ENCODE peak calls at places on chromosomes 13 and 19, in nine cellular contexts. F is Caco-2, O is endothelial cell of umbilical vein, L is PC-3, Y is H7, S is left lung, X is fibroblast of lung, N is gastrocnemius medialis, T is pancreas. G is an unnamed sample. For H3K27me3, the result is how much of the 10 kb centered on the place peaks cover.

GRCh38 chr13:20313896-20314295 is 81.8 kb upstream of the GJB6 start:
- DNase-seq in F (no peak), O (no peak), L (no peak), Y (no peak), S (no peak), X (no peak), N (no peak), T (no peak), G (no peak)

GRCh38 chr19:56141416-56141992 is 417 bp downstream of the ZNF444 start:
- DNase-seq in F (no peak), O (no peak), L (no peak), Y (no peak), S (no peak), X (no peak), N (no peak), T (no peak), G (peak)

GRCh38 chr13:37059136-37059847 is at the start of gene SUPT20H:
- DNase-seq in F (peak), O (peak), L (peak), Y (peak), S (peak), X (peak), N (peak), T (peak), G (peak)

GRCh38 chr19:35545855-35546381 is 492 bp downstream of the TMEM147 start:
- DNase-seq in F (peak), O (no peak), L (peak), Y (peak), S (no peak), X (peak), N (no peak), T (no peak), G (peak)

GRCh38 chr13:109784590-109785140 is 1.7 kb downstream of the IRS2 start:
- DNase-seq in F (peak), O (peak), L (peak), Y (peak), S (peak), X (peak), N (peak), T (peak), G (no peak)

GRCh38 chr19:50779504-50780457 is 9.5 kb downstream of the GPR32 start:
- DNase-seq in F (no peak), O (no peak), L (no peak), Y (peak), S (no peak), X (no peak), N (no peak), T (no peak), G (no peak)

GRCh38 chr13:47092202-47092601 is 195.3 kb upstream of the HTR2A start:
- DNase-seq in F (no peak), O (no peak), L (peak), Y (no peak), S (no peak), X (no peak), N (no peak), T (no peak), G (no peak)

GRCh38 chr13:66665991-66666390 is 564.1 kb downstream of the PCDH9 start:
- DNase-seq in F (no peak), O (peak), L (peak), Y (peak), S (peak), X (peak), N (peak), T (no peak), G (no peak)

GRCh38 chr13:98755729-98756128 is 3.3 kb upstream of the SLC15A1 start:
- DNase-seq in F (peak), O (no peak), L (no peak), Y (no peak), S (no peak), X (no peak), N (no peak), T (no peak), G (no peak)

GRCh38 chr13:110268061-110268460 is 38.9 kb downstream of the COL4A1 start:
- DNase-seq in F (no peak), O (no peak), L (no peak), Y (no peak), S (no peak), X (no peak), N (no peak), T (no peak), G (peak)

GRCh38 chr19:46783670-46784069 is 4.7 kb downstream of the SLC1A5 start:
- DNase-seq in F (no peak), O (no peak), L (no peak), Y (peak), S (no peak), X (no peak), N (no peak), T (no peak), G (no peak)

GRCh38 chr19:17268754-17269153 is 1.5 kb downstream of the BABAM1 start:
- DNase-seq in F (no peak), O (no peak), L (no peak), Y (no peak), S (no peak), X (no peak), N (no peak), T (no peak), G (no peak)

GRCh38 chr19:51324082-51324481 is 12.6 kb downstream of the IGLON5 start:
- DNase-seq in F (no peak), O (no peak), L (no peak), Y (peak), S (no peak), X (no peak), N (no peak), T (no peak), G (no peak)

GRCh38 chr19:33441277-33441699 is 67.8 kb downstream of the CEBPG start:
- DNase-seq in F (no peak), O (no peak), L (no peak), Y (peak), S (peak), X (no peak), N (no peak), T (no peak), G (no peak)

GRCh38 chr13:35695411-35695810 is 218.9 kb upstream of the MAB21L1 start:
- DNase-seq in F (no peak), O (no peak), L (no peak), Y (no peak), S (no peak), X (peak), N (no peak), T (no peak), G (no peak)

GRCh38 chr13:38905861-38906260 is 84.8 kb downstream of the STOML3 start:
- DNase-seq in F (no peak), O (no peak), L (peak), Y (no peak), S (no peak), X (no peak), N (no peak), T (no peak), G (no peak)

GRCh38 chr13:62482351-62482750 is 1066.7 kb upstream of the PCDH20 start:
- DNase-seq in F (no peak), O (peak), L (peak), Y (no peak), S (no peak), X (no peak), N (no peak), T (no peak), G (no peak)

GRCh38 chr13:40613192-40613818 is 53.1 kb downstream of the FOXO1 start:
- DNase-seq in F (no peak), O (peak), L (no peak), Y (no peak), S (no peak), X (no peak), N (peak), T (peak), G (peak)

GRCh38 chr13:99361197-99361596 is 54.0 kb upstream of the GPR183 start:
- DNase-seq in F (no peak), O (peak), L (no peak), Y (no peak), S (no peak), X (no peak), N (no peak), T (no peak), G (no peak)

GRCh38 chr19:44988896-44989563 is 12.2 kb upstream of the RELB start:
- DNase-seq in F (no peak), O (peak), L (peak), Y (peak), S (peak), X (peak), N (no peak), T (peak), G (no peak)

GRCh38 chr13:44273991-44274810 is 99.4 kb upstream of the SERP2 start:
- DNase-seq in F (no peak), O (peak), L (peak), Y (no peak), S (no peak), X (peak), N (no peak), T (no peak), G (peak)

GRCh38 chr13:41199526-41199925 is 5.2 kb upstream of the KBTBD7 start:
- DNase-seq in F (no peak), O (no peak), L (no peak), Y (no peak), S (no peak), X (no peak), N (no peak), T (no peak), G (no peak)

GRCh38 chr19:48741222-48741999 is 1.0 kb upstream of the RASIP1 start:
- DNase-seq in F (peak), O (peak), L (no peak), Y (peak), S (peak), X (no peak), N (no peak), T (peak), G (no peak)

GRCh38 chr13:106858910-106859309 is 291.0 kb upstream of the ARGLU1 start:
- DNase-seq in F (no peak), O (no peak), L (peak), Y (peak), S (no peak), X (no peak), N (no peak), T (no peak), G (no peak)

GRCh38 chr13:53783466-53783865 is 754.9 kb downstream of the OLFM4 start:
- DNase-seq in F (no peak), O (no peak), L (no peak), Y (no peak), S (peak), X (no peak), N (no peak), T (no peak), G (no peak)

GRCh38 chr13:73081256-73081915 is 22.6 kb downstream of the KLF5 start:
- DNase-seq in F (no peak), O (no peak), L (no peak), Y (no peak), S (no peak), X (no peak), N (no peak), T (no peak), G (no peak)

GRCh38 chr13:41931337-41931736 is 29.6 kb downstream of the VWA8 start:
- DNase-seq in F (no peak), O (no peak), L (peak), Y (no peak), S (no peak), X (peak), N (no peak), T (no peak), G (no peak)

GRCh38 chr13:86584301-86584700 is 785.1 kb upstream of the SLITRK6 start:
- DNase-seq in F (no peak), O (no peak), L (no peak), Y (no peak), S (no peak), X (no peak), N (no peak), T (no peak), G (no peak)

GRCh38 chr19:14746891-14747290 is 31.5 kb downstream of the ADGRE2 start:
- DNase-seq in F (no peak), O (no peak), L (no peak), Y (no peak), S (no peak), X (no peak), N (no peak), T (no peak), G (no peak)

GRCh38 chr19:54420383-54421168 is 5.3 kb downstream of the TTYH1 start:
- DNase-seq in F (peak), O (no peak), L (no peak), Y (peak), S (no peak), X (no peak), N (no peak), T (peak), G (no peak)

GRCh38 chr13:110716235-110716505 is 2.7 kb downstream of the ING1 start:
- DNase-seq in F (peak), O (no peak), L (peak), Y (no peak), S (no peak), X (peak), N (peak), T (peak), G (no peak)

GRCh38 chr13:99018418-99019180 is 40.7 kb upstream of the DOCK9 start:
- DNase-seq in F (no peak), O (no peak), L (peak), Y (no peak), S (no peak), X (peak), N (no peak), T (no peak), G (no peak)

GRCh38 chr13:45327253-45327954 is 13.6 kb downstream of the TPT1 start:
- DNase-seq in F (no peak), O (no peak), L (peak), Y (no peak), S (no peak), X (no peak), N (no peak), T (no peak), G (no peak)

GRCh38 chr19:23409392-23410048 is 14.2 kb upstream of the ZNF91 start:
- DNase-seq in F (no peak), O (no peak), L (no peak), Y (peak), S (no peak), X (no peak), N (no peak), T (no peak), G (no peak)

GRCh38 chr19:4052114-4052992 is 14.3 kb downstream of the ZBTB7A start:
- DNase-seq in F (peak), O (no peak), L (peak), Y (peak), S (peak), X (peak), N (no peak), T (peak), G (no peak)

GRCh38 chr13:99165753-99166587 is 34.7 kb upstream of the UBAC2 start:
- DNase-seq in F (no peak), O (no peak), L (no peak), Y (no peak), S (no peak), X (no peak), N (no peak), T (no peak), G (no peak)

GRCh38 chr13:51551446-51551845 is 32.8 kb upstream of the WDFY2 start:
- DNase-seq in F (no peak), O (no peak), L (no peak), Y (no peak), S (no peak), X (no peak), N (no peak), T (no peak), G (no peak)

GRCh38 chr13:51549050-51549449 is 35.2 kb upstream of the WDFY2 start:
- DNase-seq in F (no peak), O (no peak), L (no peak), Y (peak), S (no peak), X (no peak), N (no peak), T (peak), G (no peak)

GRCh38 chr13:51550151-51550550 is 34.1 kb upstream of the WDFY2 start:
- DNase-seq in F (no peak), O (no peak), L (no peak), Y (no peak), S (no peak), X (no peak), N (no peak), T (no peak), G (no peak)

GRCh38 chr13:51549593-51549992 is 34.7 kb upstream of the WDFY2 start:
- DNase-seq in F (no peak), O (no peak), L (no peak), Y (no peak), S (no peak), X (no peak), N (no peak), T (no peak), G (no peak)

DNA sequence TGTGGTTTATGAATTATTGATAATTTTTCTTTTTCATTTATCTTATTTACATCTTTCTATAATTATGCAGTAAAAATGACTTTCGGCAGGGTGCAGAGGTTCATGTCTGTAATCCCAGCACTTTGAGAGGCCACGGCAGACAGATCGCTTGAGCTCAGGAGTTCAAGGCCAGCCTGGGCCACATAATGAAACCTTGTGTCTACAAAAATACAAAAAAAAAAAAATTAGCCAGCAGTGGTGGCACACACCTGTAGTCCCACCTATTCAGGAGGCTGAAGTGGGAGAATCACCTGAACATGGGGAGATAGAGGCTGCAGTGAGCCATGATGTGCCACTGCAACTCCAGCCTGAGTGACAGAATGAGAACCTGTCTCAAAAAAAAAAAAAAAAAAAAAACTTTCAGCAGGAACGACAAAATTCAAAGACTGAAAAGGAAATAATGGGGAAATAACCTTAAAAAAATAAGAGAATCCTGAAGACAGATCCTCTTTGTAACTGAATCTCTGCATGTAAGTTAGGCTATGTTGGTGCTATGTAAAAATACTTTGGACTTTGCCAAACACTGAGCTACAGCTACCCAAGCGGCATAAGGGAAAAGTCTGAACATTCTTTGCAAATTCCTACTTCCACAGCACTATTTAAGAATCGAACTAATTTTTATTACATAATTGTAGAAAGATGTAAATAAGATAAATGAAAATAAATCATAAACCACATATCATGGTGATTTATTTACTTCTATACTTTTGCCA is 36.7 kb upstream of the WDFY2 start:
- DNase-seq in F (no peak), O (no peak), L (no peak), Y (no peak), S (no peak), X (no peak), N (no peak), T (no peak), G (no peak)
- H3K27me3 ChIP-seq in F (under half), O (under half), L (under half), Y (under half), S (under half), X (under half), N (under half), T (under half), G (under half)

GRCh38 chr19:41926861-41927809 is 1.1 kb downstream of the ERFL start:
- DNase-seq in F (no peak), O (no peak), L (no peak), Y (no peak), S (no peak), X (no peak), N (no peak), T (no peak), G (no peak)

GRCh38 chr19:41928754-41929535 is 696 bp upstream of the ERFL start:
- DNase-seq in F (no peak), O (no peak), L (no peak), Y (peak), S (no peak), X (no peak), N (no peak), T (no peak), G (no peak)

GRCh38 chr19:41927810-41928192 is 448 bp downstream of the ERFL start:
- DNase-seq in F (no peak), O (no peak), L (no peak), Y (peak), S (no peak), X (no peak), N (no peak), T (no peak), G (no peak)

GRCh38 chr19:41929536-41930071 is 1.4 kb upstream of the ERFL start:
- DNase-seq in F (no peak), O (no peak), L (no peak), Y (peak), S (no peak), X (no peak), N (no peak), T (no peak), G (no peak)

GRCh38 chr19:41928221-41928683 is at the start of gene ERFL:
- DNase-seq in F (no peak), O (no peak), L (no peak), Y (peak), S (no peak), X (no peak), N (no peak), T (no peak), G (no peak)
- H3K27me3 ChIP-seq in F (under half), O (half or more), L (under half), Y (half or more), S (half or more), X (half or more), N (half or more), T (under half), G (under half)

GRCh38 chr13:112069063-112069726 is 2.2 kb downstream of the SOX1 start:
- DNase-seq in F (no peak), O (no peak), L (no peak), Y (peak), S (no peak), X (no peak), N (no peak), T (no peak), G (no peak)

GRCh38 chr13:112068531-112069062 is 1.6 kb downstream of the SOX1 start:
- DNase-seq in F (no peak), O (no peak), L (no peak), Y (peak), S (peak), X (no peak), N (no peak), T (no peak), G (no peak)

GRCh38 chr13:112071011-112071901 is 4.3 kb downstream of the SOX1 start:
- DNase-seq in F (no peak), O (no peak), L (no peak), Y (peak), S (no peak), X (no peak), N (no peak), T (no peak), G (no peak)

GRCh38 chr13:112067871-112068305 is 939 bp downstream of the SOX1 start:
- DNase-seq in F (no peak), O (no peak), L (no peak), Y (peak), S (peak), X (no peak), N (no peak), T (no peak), G (no peak)

GRCh38 chr13:112069727-112070300 is 2.9 kb downstream of the SOX1 start:
- DNase-seq in F (no peak), O (no peak), L (no peak), Y (peak), S (no peak), X (no peak), N (no peak), T (no peak), G (no peak)
- H3K27me3 ChIP-seq in F (under half), O (half or more), L (under half), Y (half or more), S (half or more), X (under half), N (half or more), T (under half), G (under half)

GRCh38 chr19:1068111-1069001 is 1.4 kb downstream of the ARHGAP45 start:
- DNase-seq in F (no peak), O (no peak), L (no peak), Y (no peak), S (peak), X (no peak), N (no peak), T (no peak), G (no peak)
- H3K27me3 ChIP-seq in F (under half), O (under half), L (under half), Y (under half), S (under half), X (under half), N (half or more), T (under half), G (under half)

GRCh38 chr13:94662274-94662945 is 49.9 kb downstream of the SOX21 start:
- DNase-seq in F (no peak), O (no peak), L (no peak), Y (no peak), S (no peak), X (peak), N (no peak), T (no peak), G (no peak)
- H3K27me3 ChIP-seq in F (under half), O (under half), L (under half), Y (under half), S (under half), X (under half), N (under half), T (under half), G (under half)

DNA sequence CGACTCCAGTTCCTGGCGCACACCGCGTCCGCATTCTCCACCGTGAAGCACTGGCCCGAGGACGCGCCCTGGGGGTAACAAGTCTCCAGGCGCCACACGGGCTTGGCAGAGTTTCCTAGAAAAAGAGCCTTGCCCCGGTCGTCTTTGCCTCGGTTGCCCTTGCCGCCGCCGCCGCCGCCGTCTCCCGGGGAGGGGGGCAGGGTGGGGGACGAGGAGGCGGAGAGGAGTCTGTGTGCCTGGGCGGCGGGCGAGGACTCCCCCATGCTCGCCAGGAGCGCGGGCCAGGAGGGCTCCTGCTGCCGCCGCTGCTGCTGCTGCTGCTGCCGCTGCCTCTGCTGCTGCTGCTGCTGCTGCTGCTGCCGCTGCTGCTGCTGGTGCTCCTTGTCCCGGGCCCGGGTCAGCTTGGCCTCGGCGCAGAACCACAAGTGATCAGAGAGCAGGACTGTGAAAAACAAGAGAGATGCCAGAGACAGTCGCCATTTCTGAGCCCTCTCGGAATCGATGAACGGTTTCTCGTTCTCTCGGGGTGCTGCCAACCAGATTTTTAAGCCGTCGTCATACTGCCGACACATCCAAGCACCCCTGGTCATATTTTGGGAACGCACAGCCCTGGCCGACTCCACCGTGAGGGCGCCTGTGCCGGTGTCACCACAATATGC is 349.2 kb downstream of the LIG4 start:
- DNase-seq in F (no peak), O (peak), L (peak), Y (peak), S (peak), X (no peak), N (no peak), T (no peak), G (no peak)
- H3K27me3 ChIP-seq in F (under half), O (under half), L (under half), Y (under half), S (half or more), X (under half), N (half or more), T (under half), G (under half)